ENCODE peak calls at places on chromosome 13, in four cellular contexts. One of them, this sample, is unnamed.
A peak's percentile ranks its signal among the peaks of the same experiment; 100 is the strongest.

GRCh38 chr13:74264333-74264732 is 130.1 kb upstream of the KLF12 start:
- DNase-seq in right cardiac atrium: no peak
- DNase-seq in GM23338: no peak
- DNase-seq in BJ: no peak
- DNase-seq in this sample: no peak

GRCh38 chr13:33353646-33354045 is 68.1 kb upstream of the STARD13 start:
- DNase-seq in right cardiac atrium: no peak
- DNase-seq in GM23338: no peak
- DNase-seq in BJ: no peak
- DNase-seq in this sample: no peak

GRCh38 chr13:112693831-112694497 is 4.1 kb downstream of the ATP11A start:
- DNase-seq in right cardiac atrium: no peak
- DNase-seq in GM23338: no peak
- DNase-seq in BJ: peak; percentile 57
- DNase-seq in this sample: no peak

GRCh38 chr13:31045621-31046081 is 113.2 kb downstream of the TEX26 start:
- DNase-seq in BJ: peak; percentile 85
- DNase-seq in GM23338: no peak
- DNase-seq in right cardiac atrium: no peak
- DNase-seq in this sample: peak; percentile 89

GRCh38 chr13:75135325-75135825 is 346.6 kb downstream of the TBC1D4 start:
- DNase-seq in right cardiac atrium: no peak
- DNase-seq in GM23338: no peak
- DNase-seq in BJ: peak; percentile 58
- DNase-seq in this sample: peak; percentile 95

GRCh38 chr13:27960362-27961226 is 8.5 kb downstream of the CDX2 start:
- DNase-seq in GM23338: peak; percentile 92
- DNase-seq in BJ: no peak
- DNase-seq in right cardiac atrium: peak; percentile 70
- DNase-seq in this sample: no peak

GRCh38 chr13:89550842-89551422 is 1796.6 kb upstream of the MIR17HG start:
- DNase-seq in BJ: no peak
- DNase-seq in right cardiac atrium: no peak
- DNase-seq in GM23338: no peak
- DNase-seq in this sample: no peak

GRCh38 chr13:63024458-63024857 is 1608.8 kb upstream of the PCDH20 start:
- DNase-seq in right cardiac atrium: no peak
- DNase-seq in GM23338: no peak
- DNase-seq in BJ: no peak
- DNase-seq in this sample: peak; percentile 22

GRCh38 chr13:72004975-72005374 is 138.0 kb upstream of the DACH1 start:
- DNase-seq in BJ: peak; percentile 20
- DNase-seq in right cardiac atrium: no peak
- DNase-seq in GM23338: peak; percentile 14
- DNase-seq in this sample: peak; percentile 72

GRCh38 chr13:78317030-78317429 is 286.3 kb downstream of the POU4F1 start:
- DNase-seq in right cardiac atrium: no peak
- DNase-seq in BJ: no peak
- DNase-seq in GM23338: peak; percentile 34
- DNase-seq in this sample: no peak

GRCh38 chr13:45132384-45133064 is 12.2 kb downstream of the GTF2F2 start:
- DNase-seq in right cardiac atrium: no peak
- DNase-seq in GM23338: no peak
- DNase-seq in BJ: no peak
- DNase-seq in this sample: no peak

GRCh38 chr13:83153833-83154232 is 728.4 kb downstream of the SLITRK1 start:
- DNase-seq in BJ: no peak
- DNase-seq in right cardiac atrium: no peak
- DNase-seq in GM23338: no peak
- DNase-seq in this sample: no peak

GRCh38 chr13:57629821-57630235 is 1.7 kb upstream of the PCDH17 start:
- DNase-seq in BJ: no peak
- DNase-seq in right cardiac atrium: peak; percentile 93
- DNase-seq in GM23338: peak; percentile 99
- DNase-seq in this sample: peak; percentile 77

GRCh38 chr13:75550159-75550567 is 572 bp downstream of the UCHL3 start:
- DNase-seq in BJ: peak; percentile 14
- DNase-seq in GM23338: peak; percentile 23
- DNase-seq in right cardiac atrium: no peak
- DNase-seq in this sample: peak; percentile 52

GRCh38 chr13:98445340-98446233 is 131.3 kb downstream of the STK24 start:
- DNase-seq in BJ: no peak
- DNase-seq in GM23338: peak; percentile 91
- DNase-seq in right cardiac atrium: peak; percentile 90
- DNase-seq in this sample: no peak

GRCh38 chr13:77172650-77173049 is 145.7 kb upstream of the FBXL3 start:
- DNase-seq in right cardiac atrium: no peak
- DNase-seq in BJ: no peak
- DNase-seq in GM23338: no peak
- DNase-seq in this sample: no peak

GRCh38 chr13:49669735-49670309 is 21.5 kb downstream of the EBPL start:
- DNase-seq in GM23338: peak; percentile 80
- DNase-seq in BJ: no peak
- DNase-seq in right cardiac atrium: peak; percentile 70
- DNase-seq in this sample: no peak

GRCh38 chr13:39605677-39606320 is 2.8 kb upstream of the LHFPL6 start:
- DNase-seq in BJ: no peak
- DNase-seq in right cardiac atrium: no peak
- DNase-seq in GM23338: no peak
- DNase-seq in this sample: no peak

GRCh38 chr13:100547805-100548204 is 40.8 kb downstream of the GGACT start:
- DNase-seq in GM23338: no peak
- DNase-seq in BJ: peak; percentile 32
- DNase-seq in right cardiac atrium: no peak
- DNase-seq in this sample: no peak

GRCh38 chr13:101453784-101454201 is 1.3 kb downstream of the ITGBL1 start:
- DNase-seq in GM23338: peak; percentile 69
- DNase-seq in right cardiac atrium: peak; percentile 60
- DNase-seq in BJ: no peak
- DNase-seq in this sample: no peak

GRCh38 chr13:20127563-20128458 is 33.0 kb downstream of the GJA3 start:
- DNase-seq in GM23338: peak; percentile 68
- DNase-seq in BJ: no peak
- DNase-seq in right cardiac atrium: peak; percentile 86
- DNase-seq in this sample: no peak

GRCh38 chr13:21696865-21697448 is 26.1 kb downstream of the FGF9 start:
- DNase-seq in right cardiac atrium: no peak
- DNase-seq in GM23338: no peak
- DNase-seq in BJ: no peak
- DNase-seq in this sample: no peak

GRCh38 chr13:39038569-39038898 is 278 bp downstream of the NHLRC3 start:
- DNase-seq in BJ: no peak
- DNase-seq in GM23338: no peak
- DNase-seq in right cardiac atrium: no peak
- DNase-seq in this sample: no peak

GRCh38 chr13:35984287-35984686 is 146.9 kb downstream of the DCLK1 start:
- DNase-seq in right cardiac atrium: no peak
- DNase-seq in BJ: no peak
- DNase-seq in GM23338: no peak
- DNase-seq in this sample: no peak

GRCh38 chr13:104737713-104738112 is 1671.5 kb upstream of the SLC10A2 start:
- DNase-seq in right cardiac atrium: no peak
- DNase-seq in BJ: no peak
- DNase-seq in GM23338: no peak
- DNase-seq in this sample: peak; percentile 9

GRCh38 chr13:41562541-41563178 is 105.3 kb downstream of the RGCC start:
- DNase-seq in BJ: no peak
- DNase-seq in GM23338: no peak
- DNase-seq in right cardiac atrium: no peak
- DNase-seq in this sample: no peak

GRCh38 chr13:41960195-41960699 is 662 bp downstream of the VWA8 start:
- DNase-seq in GM23338: peak; percentile 35
- DNase-seq in BJ: no peak
- DNase-seq in right cardiac atrium: no peak
- DNase-seq in this sample: no peak

GRCh38 chr13:26497991-26498423 is 59.5 kb upstream of the WASF3 start:
- DNase-seq in right cardiac atrium: no peak
- DNase-seq in GM23338: no peak
- DNase-seq in BJ: peak; percentile 62
- DNase-seq in this sample: peak; percentile 90

GRCh38 chr13:57286511-57287098 is 119.6 kb downstream of the PRR20E start:
- DNase-seq in right cardiac atrium: peak; percentile 30
- DNase-seq in GM23338: no peak
- DNase-seq in BJ: no peak
- DNase-seq in this sample: no peak

GRCh38 chr13:32731576-32731975 is 145.3 kb downstream of the PDS5B start:
- DNase-seq in BJ: no peak
- DNase-seq in right cardiac atrium: no peak
- DNase-seq in GM23338: no peak
- DNase-seq in this sample: no peak

GRCh38 chr13:24270639-24271131 is 38.7 kb upstream of the C1QTNF9 start:
- DNase-seq in GM23338: peak; percentile 24
- DNase-seq in BJ: no peak
- DNase-seq in right cardiac atrium: peak; percentile 88
- DNase-seq in this sample: no peak
- H3K4me3 ChIP-seq in GM23338: no peak overlapping the region
- H3K4me3 ChIP-seq in BJ: no peak overlapping the region
- H3K4me3 ChIP-seq in right cardiac atrium: peak overlapping the region; percentile 66
- H3K4me3 ChIP-seq in this sample: peak overlapping the region; percentile 36

DNA sequence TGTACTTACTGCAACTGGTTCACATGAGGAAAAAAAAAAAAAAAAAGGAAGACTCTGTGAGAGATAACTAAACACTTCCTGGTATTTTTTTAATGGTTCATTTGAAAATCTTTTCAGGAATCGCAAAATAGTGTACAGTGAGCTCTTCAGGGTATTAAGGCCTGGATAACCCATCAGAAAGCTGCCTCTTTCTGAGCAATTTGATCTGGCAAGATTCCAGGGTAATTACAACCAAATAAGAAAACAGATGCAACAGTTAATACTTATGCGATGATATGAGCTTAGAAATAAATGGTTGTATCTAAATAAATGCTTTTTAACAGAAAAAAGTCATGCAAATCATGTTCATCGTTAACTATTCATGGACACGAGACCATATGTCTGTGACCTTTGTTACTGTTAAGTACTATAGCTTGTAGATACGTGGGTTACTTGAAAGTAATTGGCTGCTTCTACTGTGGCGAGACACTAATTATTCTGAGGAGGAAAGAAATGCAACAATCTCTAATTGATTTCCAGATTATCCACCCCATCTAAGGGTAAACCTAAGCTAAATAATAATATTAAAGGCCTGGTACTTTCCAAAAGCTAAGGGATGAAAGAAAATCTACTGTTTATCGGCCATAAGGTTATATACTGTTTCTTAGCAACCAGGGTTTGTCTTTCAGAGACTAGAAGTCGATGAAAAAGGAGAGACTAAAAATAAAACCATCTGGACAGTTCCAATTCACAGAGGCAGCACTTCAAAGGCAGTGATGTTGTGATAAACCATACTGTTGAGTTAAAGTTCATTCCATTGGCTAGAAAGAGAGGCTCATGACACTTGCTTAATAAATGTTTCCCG is 1.7 kb downstream of the EPSTI1 start:
- DNase-seq in right cardiac atrium: no peak
- DNase-seq in BJ: no peak
- DNase-seq in GM23338: no peak
- DNase-seq in this sample: no peak
- H3K4me3 ChIP-seq in right cardiac atrium: peak overlapping the region; percentile 69
- H3K4me3 ChIP-seq in BJ: no peak overlapping the region
- H3K4me3 ChIP-seq in GM23338: no peak overlapping the region
- H3K4me3 ChIP-seq in this sample: no peak overlapping the region

DNA sequence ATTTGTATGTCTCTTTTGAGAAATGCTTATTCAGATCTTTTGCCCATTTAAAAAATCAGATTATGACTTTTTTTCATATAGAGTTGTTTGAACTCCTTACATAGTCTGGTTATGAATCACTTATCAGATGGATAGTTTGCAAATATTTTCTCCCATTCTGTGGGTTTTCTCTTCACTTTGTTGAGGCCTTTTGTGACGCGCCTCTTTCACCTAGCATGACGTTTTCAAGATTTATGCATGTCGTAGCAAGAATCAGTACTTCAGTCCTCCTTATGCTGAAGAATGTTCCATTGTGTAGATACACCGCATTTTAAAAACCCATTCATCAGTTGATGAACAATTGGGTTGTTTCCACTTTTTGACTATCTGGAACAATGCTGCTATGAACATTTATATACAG is 13.4 kb downstream of the PABPC3 start:
- DNase-seq in GM23338: no peak
- DNase-seq in BJ: no peak
- DNase-seq in right cardiac atrium: no peak
- DNase-seq in this sample: no peak
- H3K4me3 ChIP-seq in GM23338: no peak overlapping the region
- H3K4me3 ChIP-seq in BJ: no peak overlapping the region
- H3K4me3 ChIP-seq in right cardiac atrium: no peak overlapping the region
- H3K4me3 ChIP-seq in this sample: no peak overlapping the region

GRCh38 chr13:93243375-93244063 is 16.9 kb downstream of the GPC6 start:
- DNase-seq in right cardiac atrium: peak; percentile 18
- DNase-seq in BJ: no peak
- DNase-seq in GM23338: no peak
- DNase-seq in this sample: no peak
- H3K4me3 ChIP-seq in right cardiac atrium: no peak overlapping the region
- H3K4me3 ChIP-seq in BJ: no peak overlapping the region
- H3K4me3 ChIP-seq in GM23338: no peak overlapping the region
- H3K4me3 ChIP-seq in this sample: no peak overlapping the region

GRCh38 chr13:113838711-113839201 is 25.1 kb downstream of the GAS6 start:
- DNase-seq in right cardiac atrium: peak; percentile 53
- DNase-seq in GM23338: no peak
- DNase-seq in BJ: no peak
- DNase-seq in this sample: no peak
- H3K4me3 ChIP-seq in right cardiac atrium: no peak overlapping the region
- H3K4me3 ChIP-seq in GM23338: no peak overlapping the region
- H3K4me3 ChIP-seq in BJ: peak overlapping the region; percentile 36
- H3K4me3 ChIP-seq in this sample: peak overlapping the region; percentile 57

GRCh38 chr13:51105046-51105445 is 6.0 kb downstream of the C13orf42 start:
- DNase-seq in BJ: no peak
- DNase-seq in GM23338: no peak
- DNase-seq in right cardiac atrium: no peak
- DNase-seq in this sample: no peak
- H3K4me3 ChIP-seq in BJ: no peak overlapping the region
- H3K4me3 ChIP-seq in GM23338: no peak overlapping the region
- H3K4me3 ChIP-seq in right cardiac atrium: no peak overlapping the region
- H3K4me3 ChIP-seq in this sample: no peak overlapping the region

GRCh38 chr13:94968757-94969086 is 256.4 kb upstream of the SOX21 start:
- DNase-seq in right cardiac atrium: no peak
- DNase-seq in BJ: no peak
- DNase-seq in GM23338: no peak
- DNase-seq in this sample: no peak

GRCh38 chr13:94966380-94966779 is 254.0 kb upstream of the SOX21 start:
- DNase-seq in BJ: no peak
- DNase-seq in GM23338: no peak
- DNase-seq in right cardiac atrium: no peak
- DNase-seq in this sample: no peak

GRCh38 chr13:94972262-94972661 is 259.9 kb upstream of the SOX21 start:
- DNase-seq in BJ: no peak
- DNase-seq in right cardiac atrium: no peak
- DNase-seq in GM23338: no peak
- DNase-seq in this sample: no peak

GRCh38 chr13:94967183-94968039 is 255.1 kb upstream of the SOX21 start:
- DNase-seq in GM23338: peak; percentile 74
- DNase-seq in right cardiac atrium: peak; percentile 53
- DNase-seq in BJ: no peak
- DNase-seq in this sample: no peak

GRCh38 chr13:94968040-94968756 is 255.9 kb upstream of the SOX21 start:
- DNase-seq in BJ: no peak
- DNase-seq in GM23338: peak; percentile 83
- DNase-seq in right cardiac atrium: no peak
- DNase-seq in this sample: no peak
- H3K4me3 ChIP-seq in BJ: peak overlapping the region; percentile 11
- H3K4me3 ChIP-seq in GM23338: peak overlapping the region; percentile 69
- H3K4me3 ChIP-seq in right cardiac atrium: peak overlapping the region; percentile 18
- H3K4me3 ChIP-seq in this sample: peak overlapping the region; percentile 47